ENCODE peak calls at places on chromosome 17, in six cellular contexts. J is NCI-H1105 treated with DMSO at 0.1 percent for 48 hours; E is activated CD4-positive, CD25-positive, alpha-beta regulatory T cell; Q is type B pancreatic cell; N is AG04450; X is hippocampal formation. W is an unnamed sample.

GRCh38 chr17:49554694-49555494 is 20.8 kb upstream of the NXPH3 start:
- DNase-seq in J (no peak), X (no peak), N (no peak), Q (peak; percentile 63), E (no peak), W (peak; percentile 1)

GRCh38 chr17:82882715-82883446 is 43.1 kb upstream of the ZNF750 start:
- DNase-seq in E (peak; percentile 27), N (no peak), Q (no peak), X (no peak), J (no peak), W (no peak)

GRCh38 chr17:2230877-2231276 is 72.7 kb downstream of the SMG6 start:
- DNase-seq in J (no peak), X (no peak), N (no peak), E (no peak), Q (no peak), W (no peak)

GRCh38 chr17:68383443-68384321 is 73.6 kb downstream of the WIPI1 start:
- DNase-seq in Q (no peak), J (no peak), X (no peak), E (no peak), N (peak; percentile 69), W (no peak)

GRCh38 chr17:27390540-27390939 is 65.7 kb upstream of the KSR1 start:
- DNase-seq in E (no peak), J (no peak), N (no peak), Q (no peak), X (no peak), W (no peak)

GRCh38 chr17:72372185-72372584 is 251.4 kb downstream of the SOX9 start:
- DNase-seq in N (no peak), E (no peak), J (no peak), X (no peak), Q (no peak), W (no peak)

GRCh38 chr17:78774956-78775571 is 7.0 kb downstream of the CYTH1 start:
- DNase-seq in X (no peak), J (no peak), N (no peak), Q (no peak), E (peak; percentile 27), W (no peak)

GRCh38 chr17:50353600-50354195 is 7.8 kb downstream of the XYLT2 start:
- DNase-seq in X (no peak), N (no peak), J (no peak), Q (no peak), E (no peak), W (no peak)

GRCh38 chr17:81566461-81567126 is 14.4 kb upstream of the FAAP100 start:
- DNase-seq in J (peak; percentile 88), Q (no peak), E (no peak), N (peak; percentile 79), X (no peak), W (no peak)

GRCh38 chr17:61129876-61130275 is 269.8 kb upstream of the TBX2 start:
- DNase-seq in E (no peak), N (no peak), J (no peak), Q (no peak), X (no peak), W (no peak)

GRCh38 chr17:2724783-2725164 is 13.2 kb upstream of the CLUH start:
- DNase-seq in J (no peak), Q (no peak), E (no peak), X (peak; percentile 5), N (no peak), W (peak; percentile 91)

GRCh38 chr17:69858460-69858859 is 216.6 kb upstream of the KCNJ16 start:
- DNase-seq in Q (no peak), X (no peak), N (no peak), E (no peak), J (no peak), W (no peak)

GRCh38 chr17:81049372-81049911 is 14.5 kb downstream of the BAIAP2 start:
- DNase-seq in Q (no peak), J (no peak), E (no peak), X (no peak), N (no peak), W (no peak)

GRCh38 chr17:1315891-1316403 is 36.5 kb downstream of the TRARG1 start:
- DNase-seq in E (no peak), N (no peak), X (no peak), J (no peak), Q (no peak), W (no peak)

GRCh38 chr17:45782889-45783592 is 1.1 kb upstream of the CRHR1 start:
- DNase-seq in X (no peak), N (no peak), Q (peak; percentile 79), E (no peak), J (peak; percentile 48), W (peak; percentile 90)